ENCODE peak calls at places on chromosome 4, in five cellular contexts. N is activated T-helper 9 cell treated with anti-CD3 and anti-CD28 coated beads, Interleukin-2, amount 50 U/mL, for 16 hours; O is amygdala; M is fibroblast of pulmonary artery; G is activated CD4-positive, alpha-beta T cell treated with anti-CD3 and anti-CD28 coated beads, Interleukin-2, amount 50 U/mL, for 1 hour. K is an unnamed sample.

GRCh38 chr4:34108456-34108855 is 2135.9 kb downstream of the ARAP2 start:
- DNase-seq in N (no peak), O (no peak), M (peak; percentile 32), G (no peak), K (no peak)

GRCh38 chr4:41320786-41321185 is 64.1 kb downstream of the UCHL1 start:
- DNase-seq in N (no peak), O (no peak), M (no peak), G (no peak), K (no peak)

GRCh38 chr4:129968366-129968765 is 872.4 kb downstream of the C4orf33 start:
- DNase-seq in N (no peak), O (no peak), M (no peak), G (no peak), K (no peak)

GRCh38 chr4:5186584-5187170 is 135.4 kb downstream of the STK32B start:
- DNase-seq in N (no peak), O (no peak), M (no peak), G (no peak), K (no peak)

GRCh38 chr4:40205259-40206198 is 8.7 kb downstream of the RHOH start:
- DNase-seq in N (no peak), O (no peak), M (no peak), G (no peak), K (no peak)

GRCh38 chr4:122701061-122701460 is 31.4 kb upstream of the BBS12 start:
- DNase-seq in N (no peak), O (no peak), M (no peak), G (no peak), K (no peak)

GRCh38 chr4:85132570-85132969 is 166.1 kb upstream of the WDFY3 start:
- DNase-seq in N (no peak), O (no peak), M (no peak), G (no peak), K (no peak)

GRCh38 chr4:3630136-3630933 is 98.1 kb upstream of the LRPAP1 start:
- DNase-seq in N (no peak), O (no peak), M (no peak), G (no peak), K (no peak)

GRCh38 chr4:126267689-126268088 is 952.9 kb downstream of the FAT4 start:
- DNase-seq in N (no peak), O (no peak), M (peak; percentile 84), G (no peak), K (no peak)

GRCh38 chr4:60938621-60939020 is 261.5 kb upstream of the ADGRL3 start:
- DNase-seq in N (no peak), O (no peak), M (no peak), G (no peak), K (no peak)

GRCh38 chr4:4578981-4579380 is 37.1 kb upstream of the STX18 start:
- DNase-seq in N (no peak), O (no peak), M (no peak), G (no peak), K (no peak)

GRCh38 chr4:134905061-134905460 is 703.5 kb upstream of the PABPC4L start:
- DNase-seq in N (no peak), O (no peak), M (no peak), G (no peak), K (no peak)

GRCh38 chr4:73067971-73068394 is 1.5 kb downstream of the COX18 start:
- DNase-seq in N (peak; percentile 6), O (no peak), M (peak; percentile 7), G (no peak), K (no peak)

GRCh38 chr4:139550724-139551429 is 5.1 kb downstream of the SETD7 start:
- DNase-seq in N (no peak), O (no peak), M (peak; percentile 51), G (no peak), K (no peak)

GRCh38 chr4:29805871-29806480 is 914.2 kb upstream of the PCDH7 start:
- DNase-seq in N (no peak), O (no peak), M (no peak), G (no peak), K (no peak)

GRCh38 chr4:118270492-118270891 is 82.3 kb downstream of the PRSS12 start:
- DNase-seq in N (no peak), O (peak; percentile 35), M (peak; percentile 76), G (no peak), K (no peak)

GRCh38 chr4:21790437-21791029 is 158.0 kb downstream of the KCNIP4 start:
- DNase-seq in N (no peak), O (no peak), M (peak; percentile 74), G (no peak), K (no peak)

GRCh38 chr4:94442251-94442650 is 9.5 kb upstream of the PDLIM5 start:
- DNase-seq in N (no peak), O (no peak), M (no peak), G (no peak), K (no peak)

GRCh38 chr4:38024203-38024504 is 64.0 kb downstream of the PTTG2 start:
- DNase-seq in N (no peak), O (no peak), M (no peak), G (no peak), K (no peak)

GRCh38 chr4:825969-826330 is at the start of gene CPLX1:
- DNase-seq in N (no peak), O (no peak), M (no peak), G (no peak), K (no peak)

GRCh38 chr4:184653650-184654049 is 4.1 kb downstream of the PRIMPOL start:
- DNase-seq in N (no peak), O (no peak), M (peak; percentile 8), G (no peak), K (no peak)

GRCh38 chr4:184343400-184344177 is 125.9 kb upstream of the ENPP6 start:
- DNase-seq in N (peak; percentile 7), O (peak; percentile 61), M (peak; percentile 78), G (peak; percentile 23), K (peak; percentile 3)

GRCh38 chr4:172794378-172794777 is 374.2 kb upstream of the GALNT7 start:
- DNase-seq in N (no peak), O (no peak), M (no peak), G (no peak), K (no peak)

GRCh38 chr4:40924096-40924792 is 174.5 kb downstream of the NSUN7 start:
- DNase-seq in N (peak; percentile 51), O (peak; percentile 24), M (peak; percentile 67), G (peak; percentile 61), K (peak; percentile 31)

K was measured in activated gamma-delta T cell treated with anti-CD3 and anti-CD28 coated beads, Interleukin-2, amount 50 U/mL, for 16 hours.